ENCODE peak calls at places on chromosome 9, in eight cellular contexts. One of them, this sample, is unnamed.

GRCh38 chr9:111454751-111455150 is 29.4 kb downstream of the ECPAS start:
- DNase-seq in gastrocnemius medialis: no peak
- DNase-seq in IMR-90: no peak
- DNase-seq in suprapubic skin: no peak
- DNase-seq in breast epithelium: no peak
- DNase-seq in uterus: no peak
- DNase-seq in ovary: no peak
- DNase-seq in stomach: no peak
- DNase-seq in this sample: no peak

GRCh38 chr9:37961346-37961745 is 57.4 kb upstream of the SLC25A51 start:
- DNase-seq in gastrocnemius medialis: no peak
- DNase-seq in IMR-90: no peak
- DNase-seq in suprapubic skin: no peak
- DNase-seq in breast epithelium: no peak
- DNase-seq in uterus: no peak
- DNase-seq in ovary: no peak
- DNase-seq in stomach: no peak
- DNase-seq in this sample: no peak

GRCh38 chr9:93089481-93089991 is 6.5 kb upstream of the CARD19 start:
- DNase-seq in gastrocnemius medialis: no peak
- DNase-seq in IMR-90: no peak
- DNase-seq in suprapubic skin: peak
- DNase-seq in breast epithelium: peak
- DNase-seq in uterus: peak
- DNase-seq in ovary: peak
- DNase-seq in stomach: no peak
- DNase-seq in this sample: peak

GRCh38 chr9:31119882-31120481 is 1264.5 kb upstream of the ACO1 start:
- DNase-seq in gastrocnemius medialis: no peak
- DNase-seq in IMR-90: no peak
- DNase-seq in suprapubic skin: no peak
- DNase-seq in breast epithelium: no peak
- DNase-seq in uterus: no peak
- DNase-seq in ovary: peak
- DNase-seq in stomach: peak
- DNase-seq in this sample: no peak

GRCh38 chr9:18626046-18626698 is 152.2 kb downstream of the ADAMTSL1 start:
- DNase-seq in gastrocnemius medialis: no peak
- DNase-seq in IMR-90: no peak
- DNase-seq in suprapubic skin: no peak
- DNase-seq in breast epithelium: no peak
- DNase-seq in uterus: no peak
- DNase-seq in ovary: no peak
- DNase-seq in stomach: no peak
- DNase-seq in this sample: no peak

GRCh38 chr9:73143606-73144328 is 7.9 kb upstream of the ANXA1 start:
- DNase-seq in gastrocnemius medialis: no peak
- DNase-seq in IMR-90: peak
- DNase-seq in suprapubic skin: no peak
- DNase-seq in breast epithelium: no peak
- DNase-seq in uterus: no peak
- DNase-seq in ovary: no peak
- DNase-seq in stomach: no peak
- DNase-seq in this sample: no peak

GRCh38 chr9:119026120-119026519 is 343.1 kb downstream of the BRINP1 start:
- DNase-seq in gastrocnemius medialis: peak
- DNase-seq in IMR-90: no peak
- DNase-seq in suprapubic skin: no peak
- DNase-seq in breast epithelium: peak
- DNase-seq in uterus: peak
- DNase-seq in ovary: no peak
- DNase-seq in stomach: no peak
- DNase-seq in this sample: peak

GRCh38 chr9:16143947-16144890 is 591.4 kb downstream of the CCDC171 start:
- DNase-seq in gastrocnemius medialis: no peak
- DNase-seq in IMR-90: no peak
- DNase-seq in suprapubic skin: no peak
- DNase-seq in breast epithelium: no peak
- DNase-seq in uterus: no peak
- DNase-seq in ovary: no peak
- DNase-seq in stomach: no peak
- DNase-seq in this sample: no peak

GRCh38 chr9:72601595-72601994 is 80.2 kb downstream of the TMC1 start:
- DNase-seq in gastrocnemius medialis: no peak
- DNase-seq in IMR-90: no peak
- DNase-seq in suprapubic skin: no peak
- DNase-seq in breast epithelium: no peak
- DNase-seq in uterus: no peak
- DNase-seq in ovary: no peak
- DNase-seq in stomach: no peak
- DNase-seq in this sample: no peak

GRCh38 chr9:133589454-133590227 is 19.5 kb downstream of the FAM163B start:
- DNase-seq in gastrocnemius medialis: no peak
- DNase-seq in IMR-90: no peak
- DNase-seq in suprapubic skin: no peak
- DNase-seq in breast epithelium: no peak
- DNase-seq in uterus: no peak
- DNase-seq in ovary: no peak
- DNase-seq in stomach: no peak
- DNase-seq in this sample: no peak

GRCh38 chr9:13971415-13971814 is 342.5 kb downstream of the NFIB start:
- DNase-seq in gastrocnemius medialis: no peak
- DNase-seq in IMR-90: no peak
- DNase-seq in suprapubic skin: no peak
- DNase-seq in breast epithelium: no peak
- DNase-seq in uterus: no peak
- DNase-seq in ovary: no peak
- DNase-seq in stomach: no peak
- DNase-seq in this sample: no peak

GRCh38 chr9:136268318-136268717 is 22.7 kb upstream of the QSOX2 start:
- DNase-seq in gastrocnemius medialis: no peak
- DNase-seq in IMR-90: no peak
- DNase-seq in suprapubic skin: no peak
- DNase-seq in breast epithelium: no peak
- DNase-seq in uterus: no peak
- DNase-seq in ovary: no peak
- DNase-seq in stomach: no peak
- DNase-seq in this sample: no peak

GRCh38 chr9:90956026-90956810 is 154.6 kb downstream of the SYK start:
- DNase-seq in gastrocnemius medialis: no peak
- DNase-seq in IMR-90: peak
- DNase-seq in suprapubic skin: no peak
- DNase-seq in breast epithelium: no peak
- DNase-seq in uterus: no peak
- DNase-seq in ovary: no peak
- DNase-seq in stomach: no peak
- DNase-seq in this sample: peak

GRCh38 chr9:120833311-120833710 is 9.4 kb downstream of the PSMD5 start:
- DNase-seq in gastrocnemius medialis: no peak
- DNase-seq in IMR-90: no peak
- DNase-seq in suprapubic skin: no peak
- DNase-seq in breast epithelium: no peak
- DNase-seq in uterus: no peak
- DNase-seq in ovary: no peak
- DNase-seq in stomach: no peak
- DNase-seq in this sample: no peak

GRCh38 chr9:27499481-27499880 is 24.6 kb upstream of the IFNK start:
- DNase-seq in gastrocnemius medialis: no peak
- DNase-seq in IMR-90: no peak
- DNase-seq in suprapubic skin: no peak
- DNase-seq in breast epithelium: no peak
- DNase-seq in uterus: no peak
- DNase-seq in ovary: no peak
- DNase-seq in stomach: no peak
- DNase-seq in this sample: no peak

GRCh38 chr9:114905160-114905940 is 25.0 kb downstream of the TNFSF8 start:
- DNase-seq in gastrocnemius medialis: no peak
- DNase-seq in IMR-90: no peak
- DNase-seq in suprapubic skin: no peak
- DNase-seq in breast epithelium: no peak
- DNase-seq in uterus: no peak
- DNase-seq in ovary: no peak
- DNase-seq in stomach: no peak
- DNase-seq in this sample: no peak

GRCh38 chr9:87678650-87679355 is 47.1 kb upstream of the CTSL start:
- DNase-seq in gastrocnemius medialis: no peak
- DNase-seq in IMR-90: peak
- DNase-seq in suprapubic skin: no peak
- DNase-seq in breast epithelium: no peak
- DNase-seq in uterus: peak
- DNase-seq in ovary: peak
- DNase-seq in stomach: peak
- DNase-seq in this sample: peak

DNA sequence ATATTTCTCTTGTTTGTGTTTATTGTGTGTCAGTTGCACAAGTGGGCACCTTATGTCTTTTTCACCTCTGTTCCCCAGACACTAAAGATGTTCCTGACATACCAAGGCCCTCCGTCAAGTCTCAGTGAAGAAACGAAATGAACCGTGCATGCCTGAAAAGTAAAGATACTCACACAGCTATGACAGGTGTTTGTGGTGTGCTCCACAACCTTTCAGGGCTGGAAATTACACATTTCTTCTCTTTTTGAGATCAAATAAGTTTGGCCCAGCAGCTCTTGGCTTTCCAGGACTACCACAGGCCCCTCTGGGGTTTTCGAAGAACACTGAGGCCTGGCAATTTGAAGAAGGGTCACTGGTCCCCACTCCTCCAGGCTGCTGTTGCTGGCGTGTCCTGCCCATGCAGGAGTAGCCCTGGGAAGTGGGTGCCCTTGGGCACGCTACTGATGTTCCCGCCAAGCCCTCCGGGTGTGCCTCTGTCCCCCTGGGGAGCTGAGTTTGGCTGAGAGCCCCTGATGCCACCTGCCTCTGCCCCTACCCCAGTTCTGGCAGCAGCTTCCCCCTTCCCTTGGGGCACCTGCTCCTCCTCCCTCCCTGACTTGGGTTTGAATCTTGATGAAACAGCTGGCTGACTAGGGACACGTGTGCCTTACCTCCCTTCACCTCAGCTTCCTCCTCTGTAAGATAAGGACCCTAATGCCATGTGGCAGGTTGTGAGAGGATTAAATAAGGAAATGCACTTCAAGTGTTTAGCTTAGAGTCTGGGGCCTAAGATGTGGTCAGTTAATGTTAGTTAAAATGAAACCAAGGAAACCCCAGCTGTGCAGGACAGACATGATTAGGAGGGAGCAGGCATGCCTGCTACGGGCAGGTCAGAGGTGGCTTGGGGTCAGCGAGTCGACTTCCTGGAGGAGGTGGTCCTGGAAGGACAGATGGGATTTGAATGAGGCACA is 49.1 kb upstream of the GADD45G start:
- DNase-seq in gastrocnemius medialis: no peak
- DNase-seq in IMR-90: no peak
- DNase-seq in suprapubic skin: no peak
- DNase-seq in breast epithelium: no peak
- DNase-seq in uterus: no peak
- DNase-seq in ovary: no peak
- DNase-seq in stomach: no peak
- DNase-seq in this sample: peak
- TF ChIP-seq POLR2A in gastrocnemius medialis: no peak
- TF ChIP-seq POLR2A in IMR-90: no peak
- TF ChIP-seq POLR2A in suprapubic skin: no peak
- TF ChIP-seq POLR2A in breast epithelium: no peak
- TF ChIP-seq POLR2A in uterus: no peak
- TF ChIP-seq POLR2A in ovary: no peak
- TF ChIP-seq POLR2A in stomach: no peak
- TF ChIP-seq POLR2A in this sample: no peak

DNA sequence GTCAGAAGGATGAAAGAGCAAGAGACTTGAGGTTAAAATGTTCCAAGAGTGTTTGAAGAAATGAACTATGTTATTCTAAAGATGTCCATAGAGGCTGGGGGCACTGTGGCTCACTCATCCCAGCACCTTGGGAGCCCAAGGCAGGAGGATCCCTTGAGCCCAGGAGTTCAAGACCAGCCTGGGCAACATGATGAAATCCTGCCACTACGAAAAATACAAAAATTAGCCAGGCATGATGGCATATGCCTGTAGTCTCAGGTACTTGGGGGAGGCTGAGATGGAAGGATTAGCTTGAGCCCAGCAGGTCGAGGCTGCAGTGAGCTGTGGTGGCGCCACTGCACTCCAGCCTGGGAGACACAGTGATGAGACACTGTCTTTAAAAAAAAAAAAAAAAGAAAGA is 2.7 kb downstream of the AOPEP start:
- DNase-seq in gastrocnemius medialis: no peak
- DNase-seq in IMR-90: no peak
- DNase-seq in suprapubic skin: no peak
- DNase-seq in breast epithelium: no peak
- DNase-seq in uterus: no peak
- DNase-seq in ovary: no peak
- DNase-seq in stomach: no peak
- DNase-seq in this sample: no peak
- TF ChIP-seq CTCF in gastrocnemius medialis: no peak
- TF ChIP-seq CTCF in IMR-90: no peak
- TF ChIP-seq CTCF in suprapubic skin: no peak
- TF ChIP-seq CTCF in breast epithelium: no peak
- TF ChIP-seq CTCF in uterus: no peak
- TF ChIP-seq CTCF in ovary: no peak
- TF ChIP-seq CTCF in stomach: no peak
- TF ChIP-seq CTCF in this sample: no peak

DNA sequence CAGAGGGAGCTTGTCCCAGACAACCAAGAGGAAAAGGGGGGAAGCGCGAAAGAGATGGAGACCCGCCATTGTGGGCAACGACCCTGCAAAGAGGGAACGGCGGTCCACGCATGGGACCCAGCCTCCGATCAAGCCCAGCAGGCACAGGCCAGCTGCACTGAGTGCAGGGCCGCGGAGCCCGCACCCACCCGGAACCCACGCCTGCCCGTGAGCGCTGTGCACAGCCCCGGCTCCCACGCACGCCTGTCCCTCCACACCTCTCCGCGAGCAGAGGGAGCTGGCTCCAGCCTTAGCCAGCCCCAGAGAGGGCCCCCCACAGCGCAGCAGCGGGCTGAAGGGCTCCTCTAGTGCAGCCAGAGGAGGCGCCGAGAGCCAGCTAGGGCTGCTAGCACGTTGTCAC is 416.5 kb downstream of the DMRTA1 start:
- DNase-seq in gastrocnemius medialis: no peak
- DNase-seq in IMR-90: no peak
- DNase-seq in suprapubic skin: no peak
- DNase-seq in breast epithelium: no peak
- DNase-seq in uterus: no peak
- DNase-seq in ovary: no peak
- DNase-seq in stomach: no peak
- DNase-seq in this sample: no peak
- H3K4me3 ChIP-seq in gastrocnemius medialis: no peak
- H3K4me3 ChIP-seq in IMR-90: no peak
- H3K4me3 ChIP-seq in suprapubic skin: no peak
- H3K4me3 ChIP-seq in breast epithelium: no peak
- H3K4me3 ChIP-seq in uterus: no peak
- H3K4me3 ChIP-seq in ovary: no peak
- H3K4me3 ChIP-seq in stomach: no peak
- H3K4me3 ChIP-seq in this sample: no peak

DNA sequence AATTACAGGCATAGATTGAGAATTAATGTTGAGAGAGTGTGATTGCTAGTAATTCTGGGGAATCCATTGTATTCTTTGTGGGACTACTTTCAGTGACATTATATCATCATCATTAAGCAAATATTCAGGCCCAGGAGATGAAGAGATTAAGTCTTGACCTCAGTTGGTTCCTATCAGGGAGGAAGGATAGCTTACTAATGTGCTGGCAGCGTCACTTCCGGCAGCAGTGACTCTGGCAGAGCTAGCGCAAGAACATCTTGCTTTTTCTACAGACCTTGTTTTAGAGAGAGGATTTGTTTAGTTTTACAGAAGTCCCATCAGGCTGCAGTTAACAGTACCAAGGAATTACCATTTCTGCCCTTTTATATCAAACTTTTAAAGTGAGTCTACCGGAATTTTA is 20.3 kb downstream of the OSTF1 start:
- DNase-seq in gastrocnemius medialis: no peak
- DNase-seq in IMR-90: peak
- DNase-seq in suprapubic skin: no peak
- DNase-seq in breast epithelium: no peak
- DNase-seq in uterus: peak
- DNase-seq in ovary: peak
- DNase-seq in stomach: peak
- DNase-seq in this sample: no peak
- TF ChIP-seq POLR2A in gastrocnemius medialis: no peak
- TF ChIP-seq POLR2A in IMR-90: no peak
- TF ChIP-seq POLR2A in suprapubic skin: no peak
- TF ChIP-seq POLR2A in breast epithelium: no peak
- TF ChIP-seq POLR2A in uterus: no peak
- TF ChIP-seq POLR2A in ovary: no peak
- TF ChIP-seq POLR2A in stomach: no peak
- TF ChIP-seq POLR2A in this sample: no peak